ENCODE peak calls at places on chromosomes 7 and 10, in seven cellular contexts. One of them, this sample, is unnamed.

GRCh38 chr10:88990528-88991160 is at the start of gene FAS:
- DNase-seq in uterus: peak
- DNase-seq in astrocyte of the cerebellum: no peak
- DNase-seq in neural progenitor cell: peak
- DNase-seq in sigmoid colon: peak
- DNase-seq in astrocyte of the spinal cord: peak
- DNase-seq in DND-41: peak
- DNase-seq in this sample: peak

GRCh38 chr10:126094537-126094936 is 198.2 kb downstream of the FANK1 start:
- DNase-seq in uterus: no peak
- DNase-seq in neural progenitor cell: no peak
- DNase-seq in astrocyte of the cerebellum: no peak
- DNase-seq in sigmoid colon: no peak
- DNase-seq in DND-41: no peak
- DNase-seq in astrocyte of the spinal cord: peak
- DNase-seq in this sample: no peak

GRCh38 chr7:55420535-55420934 is 55.4 kb downstream of the LANCL2 start:
- DNase-seq in astrocyte of the spinal cord: no peak
- DNase-seq in astrocyte of the cerebellum: no peak
- DNase-seq in DND-41: no peak
- DNase-seq in sigmoid colon: no peak
- DNase-seq in uterus: no peak
- DNase-seq in neural progenitor cell: no peak
- DNase-seq in this sample: no peak

GRCh38 chr7:32227746-32228145 is 157.5 kb upstream of the PDE1C start:
- DNase-seq in sigmoid colon: no peak
- DNase-seq in neural progenitor cell: no peak
- DNase-seq in uterus: no peak
- DNase-seq in astrocyte of the cerebellum: no peak
- DNase-seq in DND-41: no peak
- DNase-seq in astrocyte of the spinal cord: no peak
- DNase-seq in this sample: no peak

GRCh38 chr10:26857991-26858706 is 2.6 kb downstream of the ABI1 start:
- DNase-seq in astrocyte of the spinal cord: no peak
- DNase-seq in sigmoid colon: no peak
- DNase-seq in neural progenitor cell: no peak
- DNase-seq in uterus: no peak
- DNase-seq in astrocyte of the cerebellum: no peak
- DNase-seq in DND-41: no peak
- DNase-seq in this sample: peak

GRCh38 chr7:133545613-133546012 is 292.7 kb downstream of the EXOC4 start:
- DNase-seq in neural progenitor cell: no peak
- DNase-seq in DND-41: no peak
- DNase-seq in astrocyte of the spinal cord: peak
- DNase-seq in uterus: no peak
- DNase-seq in astrocyte of the cerebellum: peak
- DNase-seq in sigmoid colon: no peak
- DNase-seq in this sample: peak

GRCh38 chr10:18501198-18501597 is 150.2 kb downstream of the NSUN6 start:
- DNase-seq in neural progenitor cell: no peak
- DNase-seq in sigmoid colon: no peak
- DNase-seq in DND-41: peak
- DNase-seq in astrocyte of the cerebellum: no peak
- DNase-seq in uterus: no peak
- DNase-seq in astrocyte of the spinal cord: peak
- DNase-seq in this sample: no peak

GRCh38 chr7:13981070-13981469 is 8.4 kb downstream of the ETV1 start:
- DNase-seq in astrocyte of the spinal cord: peak
- DNase-seq in astrocyte of the cerebellum: peak
- DNase-seq in uterus: peak
- DNase-seq in sigmoid colon: peak
- DNase-seq in neural progenitor cell: peak
- DNase-seq in DND-41: no peak
- DNase-seq in this sample: peak

GRCh38 chr10:125442856-125443540 is 240.0 kb downstream of the TEX36 start:
- DNase-seq in astrocyte of the cerebellum: no peak
- DNase-seq in neural progenitor cell: no peak
- DNase-seq in uterus: no peak
- DNase-seq in astrocyte of the spinal cord: no peak
- DNase-seq in sigmoid colon: no peak
- DNase-seq in DND-41: no peak
- DNase-seq in this sample: no peak

GRCh38 chr7:137331378-137331777 is 12.2 kb downstream of the PTN start:
- DNase-seq in neural progenitor cell: no peak
- DNase-seq in astrocyte of the spinal cord: peak
- DNase-seq in DND-41: no peak
- DNase-seq in astrocyte of the cerebellum: peak
- DNase-seq in sigmoid colon: no peak
- DNase-seq in uterus: no peak
- DNase-seq in this sample: no peak

GRCh38 chr7:17302575-17303142 is 4.2 kb downstream of the AHR start:
- DNase-seq in astrocyte of the spinal cord: peak
- DNase-seq in uterus: no peak
- DNase-seq in sigmoid colon: no peak
- DNase-seq in DND-41: no peak
- DNase-seq in neural progenitor cell: no peak
- DNase-seq in astrocyte of the cerebellum: no peak
- DNase-seq in this sample: peak
- H3K4me3 ChIP-seq in astrocyte of the spinal cord: peak
- H3K4me3 ChIP-seq in uterus: no peak
- H3K4me3 ChIP-seq in sigmoid colon: no peak
- H3K4me3 ChIP-seq in DND-41: no peak
- H3K4me3 ChIP-seq in neural progenitor cell: no peak
- H3K4me3 ChIP-seq in astrocyte of the cerebellum: peak
- H3K4me3 ChIP-seq in this sample: peak

GRCh38 chr10:43220971-43221418 is 45.9 kb downstream of the RASGEF1A start:
- DNase-seq in astrocyte of the spinal cord: no peak
- DNase-seq in sigmoid colon: no peak
- DNase-seq in DND-41: no peak
- DNase-seq in uterus: no peak
- DNase-seq in astrocyte of the cerebellum: no peak
- DNase-seq in neural progenitor cell: no peak
- DNase-seq in this sample: no peak

GRCh38 chr10:43222296-43222695 is 44.6 kb downstream of the RASGEF1A start:
- DNase-seq in DND-41: no peak
- DNase-seq in uterus: peak
- DNase-seq in astrocyte of the spinal cord: no peak
- DNase-seq in sigmoid colon: peak
- DNase-seq in neural progenitor cell: no peak
- DNase-seq in astrocyte of the cerebellum: no peak
- DNase-seq in this sample: no peak

GRCh38 chr10:43223056-43223455 is 43.8 kb downstream of the RASGEF1A start:
- DNase-seq in astrocyte of the cerebellum: no peak
- DNase-seq in astrocyte of the spinal cord: no peak
- DNase-seq in uterus: no peak
- DNase-seq in DND-41: no peak
- DNase-seq in neural progenitor cell: no peak
- DNase-seq in sigmoid colon: no peak
- DNase-seq in this sample: no peak

GRCh38 chr10:43219848-43220247 is 47.0 kb downstream of the RASGEF1A start:
- DNase-seq in sigmoid colon: peak
- DNase-seq in DND-41: no peak
- DNase-seq in astrocyte of the spinal cord: no peak
- DNase-seq in uterus: no peak
- DNase-seq in astrocyte of the cerebellum: no peak
- DNase-seq in neural progenitor cell: no peak
- DNase-seq in this sample: no peak

DNA sequence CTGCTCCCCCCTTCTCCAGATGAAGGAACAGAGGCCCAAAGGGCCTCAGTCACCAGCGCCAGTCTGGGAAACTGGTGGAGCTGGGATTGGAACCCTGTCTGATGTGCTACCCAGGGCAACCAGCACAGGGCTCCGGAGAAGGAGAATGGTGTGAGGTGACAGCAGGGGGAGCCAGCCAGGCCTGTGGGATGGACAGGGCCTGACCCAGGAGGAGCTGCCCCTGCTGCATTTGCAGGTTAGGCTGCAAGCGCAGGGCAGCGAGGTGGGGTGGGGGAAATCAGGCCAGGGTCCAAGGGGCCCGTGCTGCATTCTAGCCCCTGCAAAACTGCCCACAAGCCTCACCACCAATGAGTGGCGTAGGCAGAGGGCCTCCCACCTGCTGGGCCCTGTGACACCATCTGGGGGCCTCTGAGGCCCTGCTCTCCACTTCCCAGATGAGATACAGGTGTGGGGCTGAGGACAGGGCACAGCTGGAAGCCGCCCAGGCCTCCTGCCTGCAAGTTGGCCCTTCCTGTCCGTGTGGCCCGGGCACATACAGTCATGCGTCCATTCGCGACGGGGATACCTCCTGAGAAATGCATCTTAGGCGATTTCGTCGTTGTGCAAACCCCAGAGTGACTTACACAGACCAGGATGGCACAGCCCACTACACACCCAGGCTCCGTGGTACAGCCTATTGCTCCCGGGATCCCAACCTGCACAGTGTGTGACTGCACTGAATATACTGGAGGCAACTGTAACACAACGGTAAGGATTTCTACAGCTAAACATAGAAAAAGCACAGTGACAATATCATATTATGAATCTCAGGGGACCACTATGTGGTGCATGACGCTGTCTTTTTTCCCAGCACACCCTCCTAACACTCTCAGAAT is 45.2 kb downstream of the RASGEF1A start:
- DNase-seq in astrocyte of the cerebellum: no peak
- DNase-seq in sigmoid colon: peak
- DNase-seq in astrocyte of the spinal cord: no peak
- DNase-seq in uterus: peak
- DNase-seq in neural progenitor cell: peak
- DNase-seq in DND-41: no peak
- DNase-seq in this sample: no peak
- TF ChIP-seq CTCF in astrocyte of the cerebellum: peak
- TF ChIP-seq CTCF in sigmoid colon: no peak
- TF ChIP-seq CTCF in astrocyte of the spinal cord: peak
- TF ChIP-seq CTCF in uterus: no peak
- TF ChIP-seq CTCF in neural progenitor cell: peak
- TF ChIP-seq CTCF in DND-41: no peak
- TF ChIP-seq CTCF in this sample: peak

DNA sequence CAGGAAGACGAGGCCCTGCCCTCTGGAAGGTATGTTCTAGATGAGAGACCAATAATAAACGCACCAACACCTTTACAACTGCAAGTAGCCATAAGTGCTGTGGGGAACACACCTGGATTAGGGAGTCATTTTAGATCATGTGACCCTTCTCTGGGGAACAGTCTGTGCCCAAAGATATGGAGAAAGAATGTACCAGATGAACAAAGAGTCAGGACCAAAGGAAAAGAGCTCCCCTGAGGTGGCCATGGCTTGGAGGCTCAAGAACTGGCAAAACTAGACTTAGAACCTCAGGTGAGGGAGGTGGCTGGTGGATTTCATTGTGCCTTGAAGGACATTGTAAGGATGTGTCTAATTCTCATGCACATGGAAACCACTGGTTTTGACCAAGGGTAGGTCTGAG is 10.3 kb upstream of the EN2 start:
- DNase-seq in neural progenitor cell: no peak
- DNase-seq in astrocyte of the spinal cord: no peak
- DNase-seq in uterus: no peak
- DNase-seq in astrocyte of the cerebellum: no peak
- DNase-seq in DND-41: no peak
- DNase-seq in sigmoid colon: no peak
- DNase-seq in this sample: no peak
- H3K4me3 ChIP-seq in neural progenitor cell: no peak
- H3K4me3 ChIP-seq in astrocyte of the spinal cord: no peak
- H3K4me3 ChIP-seq in uterus: no peak
- H3K4me3 ChIP-seq in astrocyte of the cerebellum: no peak
- H3K4me3 ChIP-seq in DND-41: no peak
- H3K4me3 ChIP-seq in sigmoid colon: no peak
- H3K4me3 ChIP-seq in this sample: no peak

DNA sequence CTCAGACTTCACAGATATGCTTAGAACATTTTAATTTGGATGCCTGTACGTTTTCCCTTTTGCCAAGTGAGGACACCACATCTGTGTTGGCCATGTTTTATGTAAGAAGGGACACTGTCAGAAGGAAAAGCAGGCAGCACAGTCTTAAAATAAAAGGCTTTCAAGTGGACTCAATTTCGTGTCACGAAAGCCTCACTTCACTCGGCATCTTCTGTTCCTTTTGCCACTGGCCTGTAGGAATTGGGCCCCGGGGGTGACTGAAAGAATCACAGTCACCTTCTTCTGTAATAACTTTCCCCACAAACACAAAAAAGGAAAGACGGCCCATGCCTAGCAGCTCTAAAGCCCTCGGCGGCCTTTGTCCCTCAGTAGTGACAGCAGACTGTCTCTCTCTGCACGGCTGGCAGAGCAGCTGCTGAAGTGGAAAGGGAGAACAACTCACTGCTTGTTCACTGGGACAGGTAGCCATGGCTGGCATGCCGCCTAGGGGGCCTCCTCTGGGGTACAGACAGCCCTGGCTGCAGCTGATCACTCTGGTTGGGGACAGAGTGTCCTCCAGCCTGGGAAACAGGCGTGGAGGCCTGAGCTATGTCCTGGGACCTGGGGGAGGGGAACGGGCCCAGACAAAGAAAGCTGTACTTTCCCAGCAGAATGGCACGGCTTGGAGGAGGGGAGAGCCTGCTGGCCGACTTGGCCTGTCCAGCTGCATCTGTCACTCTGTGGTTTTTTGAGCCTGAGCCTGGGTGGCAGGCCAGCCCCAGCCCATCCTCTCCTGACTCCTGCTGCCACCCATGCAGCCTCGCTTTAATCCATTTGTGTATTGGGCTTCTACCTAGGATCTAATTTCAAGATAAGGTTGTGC is 4.4 kb downstream of the RASSF4 start:
- DNase-seq in neural progenitor cell: peak
- DNase-seq in astrocyte of the spinal cord: no peak
- DNase-seq in DND-41: no peak
- DNase-seq in sigmoid colon: peak
- DNase-seq in uterus: no peak
- DNase-seq in astrocyte of the cerebellum: no peak
- DNase-seq in this sample: no peak
- TF ChIP-seq CTCF in neural progenitor cell: no peak
- TF ChIP-seq CTCF in astrocyte of the spinal cord: no peak
- TF ChIP-seq CTCF in DND-41: no peak
- TF ChIP-seq CTCF in sigmoid colon: no peak
- TF ChIP-seq CTCF in uterus: peak
- TF ChIP-seq CTCF in astrocyte of the cerebellum: no peak
- TF ChIP-seq CTCF in this sample: no peak

GRCh38 chr7:74306737-74307469 is 17.7 kb downstream of the CLIP2 start:
- DNase-seq in uterus: peak
- DNase-seq in DND-41: no peak
- DNase-seq in astrocyte of the spinal cord: peak
- DNase-seq in neural progenitor cell: peak
- DNase-seq in sigmoid colon: peak
- DNase-seq in astrocyte of the cerebellum: peak
- DNase-seq in this sample: peak
- H3K4me3 ChIP-seq in uterus: no peak
- H3K4me3 ChIP-seq in DND-41: no peak
- H3K4me3 ChIP-seq in astrocyte of the spinal cord: no peak
- H3K4me3 ChIP-seq in neural progenitor cell: no peak
- H3K4me3 ChIP-seq in sigmoid colon: peak
- H3K4me3 ChIP-seq in astrocyte of the cerebellum: no peak
- H3K4me3 ChIP-seq in this sample: peak

This sample was measured in fibroblast of pulmonary artery.